ENCODE peak calls at places on chromosomes 13 and 19, in ten cellular contexts. U is IMR-90; C is cardiac muscle cell; V is RPMI8226; O is GM12892; D is stimulated activated CD4-positive, alpha-beta T cell treated with anti-CD3 and anti-CD28 coated beads, Interleukin-2, amount 100 ng/mL, for 24 hours; H is stimulated activated CD8-positive, alpha-beta memory T cell treated with anti-CD3 and anti-CD28 coated beads, Interleukin-7, amount 100 ng/mL, for 1 hour; L is iris pigment epithelial cell; S is AG09319; N is AG04450. X is an unnamed sample.

GRCh38 chr19:38122402-38123093 is 101.5 kb downstream of the DPF1 start:
- DNase-seq in U (no peak), C (no peak), V (no peak), O (no peak), D (no peak), H (no peak), L (no peak), S (no peak), N (no peak), X (no peak)

GRCh38 chr13:33526718-33527117 is 241.2 kb upstream of the STARD13 start:
- DNase-seq in U (no peak), C (no peak), V (no peak), O (no peak), D (no peak), H (no peak), L (no peak), S (no peak), N (no peak), X (no peak)

GRCh38 chr13:76455960-76456359 is 430.2 kb downstream of the KCTD12 start:
- DNase-seq in U (peak; percentile 78), C (no peak), V (no peak), O (no peak), D (no peak), H (no peak), L (peak; percentile 78), S (peak; percentile 52), N (peak; percentile 34), X (no peak)

GRCh38 chr13:61410669-61411297 is 4.9 kb downstream of the PCDH20 start:
- DNase-seq in U (peak; percentile 8), C (peak; percentile 31), V (no peak), O (no peak), D (no peak), H (no peak), L (peak; percentile 7), S (no peak), N (no peak), X (no peak)

GRCh38 chr19:19488041-19488874 is 27.1 kb downstream of the TSSK6 start:
- DNase-seq in U (no peak), C (peak; percentile 42), V (no peak), O (no peak), D (no peak), H (no peak), L (no peak), S (no peak), N (no peak), X (no peak)

GRCh38 chr13:25067054-25067453 is 28.9 kb upstream of the PABPC3 start:
- DNase-seq in U (no peak), C (no peak), V (no peak), O (no peak), D (no peak), H (no peak), L (no peak), S (no peak), N (no peak), X (no peak)

GRCh38 chr13:101003566-101003965 is 329.0 kb upstream of the TMTC4 start:
- DNase-seq in U (no peak), C (no peak), V (no peak), O (no peak), D (no peak), H (no peak), L (no peak), S (no peak), N (no peak), X (no peak)

GRCh38 chr13:41462427-41462826 is 5.1 kb downstream of the RGCC start:
- DNase-seq in U (no peak), C (no peak), V (no peak), O (no peak), D (no peak), H (no peak), L (no peak), S (no peak), N (no peak), X (no peak)

GRCh38 chr13:113528101-113528797 is 37.7 kb upstream of the DCUN1D2 start:
- DNase-seq in U (no peak), C (peak; percentile 71), V (no peak), O (no peak), D (no peak), H (no peak), L (no peak), S (no peak), N (no peak), X (no peak)

GRCh38 chr19:36528921-36529518 is 949 bp upstream of the ZNF260 start:
- DNase-seq in U (no peak), C (peak; percentile 12), V (peak; percentile 23), O (peak; percentile 29), D (peak; percentile 18), H (no peak), L (peak; percentile 6), S (no peak), N (no peak), X (peak; percentile 3)

GRCh38 chr19:49676136-49676689 is 858 bp upstream of the PRMT1 start:
- DNase-seq in U (peak; percentile 95), C (peak; percentile 88), V (peak; percentile 91), O (no peak), D (peak; percentile 42), H (no peak), L (peak; percentile 95), S (peak; percentile 88), N (peak; percentile 86), X (no peak)

GRCh38 chr13:77338961-77339401 is 12.1 kb upstream of the MYCBP2 start:
- DNase-seq in U (no peak), C (no peak), V (peak; percentile 62), O (no peak), D (no peak), H (no peak), L (no peak), S (no peak), N (no peak), X (no peak)

GRCh38 chr13:113064534-113065405 is 40.8 kb upstream of the F7 start:
- DNase-seq in U (peak; percentile 60), C (no peak), V (no peak), O (no peak), D (no peak), H (no peak), L (peak; percentile 46), S (no peak), N (no peak), X (peak; percentile 31)

GRCh38 chr13:100668408-100668807 is 6.2 kb downstream of the TMTC4 start:
- DNase-seq in U (peak; percentile 17), C (no peak), V (no peak), O (no peak), D (no peak), H (no peak), L (peak; percentile 15), S (no peak), N (no peak), X (no peak)

GRCh38 chr13:107669356-107669755 is 546.0 kb downstream of the LIG4 start:
- DNase-seq in U (peak; percentile 79), C (no peak), V (no peak), O (no peak), D (no peak), H (no peak), L (peak; percentile 62), S (no peak), N (peak; percentile 38), X (peak; percentile 19)

GRCh38 chr13:74092711-74093110 is 41.5 kb downstream of the KLF12 start:
- DNase-seq in U (no peak), C (no peak), V (no peak), O (no peak), D (no peak), H (no peak), L (no peak), S (no peak), N (no peak), X (no peak)

GRCh38 chr19:51094696-51095279 is 12.1 kb upstream of the KLK14 start:
- DNase-seq in U (no peak), C (peak; percentile 68), V (peak; percentile 27), O (peak; percentile 58), D (peak; percentile 44), H (no peak), L (no peak), S (no peak), N (no peak), X (no peak)

GRCh38 chr13:71148391-71148790 is 718.6 kb downstream of the DACH1 start:
- DNase-seq in U (no peak), C (no peak), V (peak; percentile 5), O (no peak), D (no peak), H (no peak), L (no peak), S (no peak), N (no peak), X (no peak)

GRCh38 chr13:26257049-26257448 is 3.1 kb downstream of the CDK8 start:
- DNase-seq in U (no peak), C (no peak), V (no peak), O (no peak), D (no peak), H (no peak), L (no peak), S (no peak), N (no peak), X (no peak)

GRCh38 chr19:483332-484072 is 12.8 kb upstream of the MADCAM1 start:
- DNase-seq in U (no peak), C (no peak), V (no peak), O (no peak), D (no peak), H (no peak), L (no peak), S (no peak), N (no peak), X (no peak)

GRCh38 chr19:12580180-12580694 is 29.0 kb upstream of the ZNF564 start:
- DNase-seq in U (peak; percentile 89), C (no peak), V (no peak), O (no peak), D (no peak), H (no peak), L (peak; percentile 88), S (no peak), N (peak; percentile 49), X (peak; percentile 39)

GRCh38 chr19:21082011-21082975 is at the start of gene ZNF714:
- DNase-seq in U (peak; percentile 94), C (peak; percentile 88), V (peak; percentile 90), O (peak; percentile 39), D (peak; percentile 82), H (peak; percentile 62), L (peak; percentile 96), S (peak; percentile 62), N (peak; percentile 76), X (peak; percentile 79)

GRCh38 chr19:24000656-24001055 is 86.0 kb downstream of the ZNF726 start:
- DNase-seq in U (no peak), C (no peak), V (no peak), O (no peak), D (no peak), H (no peak), L (no peak), S (no peak), N (no peak), X (no peak)

GRCh38 chr13:39527301-39527700 is 75.7 kb downstream of the LHFPL6 start:
- DNase-seq in U (no peak), C (no peak), V (no peak), O (no peak), D (no peak), H (no peak), L (no peak), S (no peak), N (no peak), X (no peak)

GRCh38 chr19:55539082-55539715 is 2.3 kb upstream of the SBK2 start:
- DNase-seq in U (no peak), C (no peak), V (no peak), O (no peak), D (no peak), H (no peak), L (no peak), S (no peak), N (no peak), X (no peak)

GRCh38 chr13:110354715-110355473 is 47.8 kb downstream of the COL4A2 start:
- DNase-seq in U (no peak), C (no peak), V (no peak), O (no peak), D (no peak), H (no peak), L (no peak), S (no peak), N (no peak), X (no peak)

GRCh38 chr13:94455414-94455813 is 24.1 kb downstream of the DCT start:
- DNase-seq in U (no peak), C (no peak), V (no peak), O (no peak), D (no peak), H (no peak), L (no peak), S (no peak), N (no peak), X (no peak)

GRCh38 chr13:44271031-44271433 is 102.6 kb upstream of the SERP2 start:
- DNase-seq in U (peak; percentile 85), C (no peak), V (no peak), O (no peak), D (no peak), H (no peak), L (peak; percentile 84), S (no peak), N (peak; percentile 48), X (no peak)